ENCODE peak calls at places on chromosomes 4 and X, in four cellular contexts. T is H1, Q is GM12878, H is HCT116. N is an unnamed sample.

GRCh38 chr4:159117968-159118367 is 15.1 kb downstream of the RAPGEF2 start:
- DNase-seq in H (no peak), Q (no peak), T (no peak), N (no peak)

GRCh38 chr4:80156410-80156809 is 40.9 kb upstream of the PRDM8 start:
- DNase-seq in H (no peak), Q (no peak), T (no peak), N (no peak)

GRCh38 chr4:4384837-4385236 is 2.1 kb upstream of the NSG1 start:
- DNase-seq in T (peak), H (peak), Q (no peak), N (peak)

GRCh38 chr4:153792007-153792892 is 3.4 kb upstream of the SFRP2 start:
- DNase-seq in H (no peak), Q (no peak), T (peak), N (no peak)

GRCh38 chr4:181601118-181601517 is 642.1 kb upstream of the TENM3 start:
- DNase-seq in T (no peak), H (no peak), Q (no peak), N (no peak)

GRCh38 chr4:173998471-173999144 is 284.9 kb downstream of the FBXO8 start:
- DNase-seq in Q (no peak), H (no peak), T (no peak), N (no peak)

GRCh38 chr4:82123934-82124333 is 249.9 kb downstream of the HNRNPD start:
- DNase-seq in T (peak), H (no peak), Q (no peak), N (no peak)

GRCh38 chr4:112343330-112343729 is 46.2 kb downstream of the ALPK1 start:
- DNase-seq in H (no peak), T (no peak), Q (no peak), N (no peak)

GRCh38 chr4:1105662-1106061 is 7.7 kb downstream of the RNF212 start:
- DNase-seq in Q (no peak), H (no peak), T (no peak), N (no peak)

GRCh38 chrX:63657821-63658220 is 127.2 kb downstream of the ARHGEF9 start:
- DNase-seq in T (peak), H (peak), Q (no peak), N (no peak)

GRCh38 chr4:85995361-85995760 is 364.5 kb downstream of the MAPK10 start:
- DNase-seq in Q (no peak), H (no peak), T (no peak), N (no peak)

GRCh38 chr4:33780952-33781655 is 2463.2 kb downstream of the ARAP2 start:
- DNase-seq in T (no peak), Q (no peak), H (peak), N (no peak)

GRCh38 chr4:99945718-99946345 is 586 bp downstream of the DNAJB14 start:
- DNase-seq in Q (no peak), H (no peak), T (no peak), N (peak)

GRCh38 chrX:7270018-7270417 is 122.1 kb upstream of the PUDP start:
- DNase-seq in Q (no peak), H (no peak), T (no peak), N (no peak)
- TF ChIP-seq JUND in Q (no peak), H (no peak), T (no peak), N (no peak)

GRCh38 chr4:53840643-53841042 is 223.8 kb downstream of the CHIC2 start:
- DNase-seq in H (no peak), T (no peak), Q (no peak), N (no peak)
- TF ChIP-seq JUND in H (no peak), T (no peak), Q (no peak), N (no peak)

DNA sequence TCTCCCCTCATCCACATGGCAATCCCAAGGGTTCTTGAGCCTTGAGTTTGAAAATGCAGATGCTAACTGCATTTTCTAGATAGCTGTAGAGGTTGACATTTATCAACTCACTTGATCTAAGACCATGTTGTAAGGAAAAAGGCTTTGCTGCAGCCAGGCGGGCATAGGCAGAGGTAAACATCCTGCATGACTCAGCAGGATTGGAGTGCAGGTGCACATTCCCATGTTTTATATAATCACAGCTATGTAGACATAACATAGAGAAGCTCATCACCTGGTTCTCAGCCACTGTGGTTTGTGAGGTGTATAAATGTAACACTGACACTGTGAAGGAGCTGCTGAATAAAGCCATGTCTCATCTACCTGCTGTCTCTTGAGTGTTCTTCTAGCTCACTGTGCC is 62.3 kb upstream of the PDE5A start:
- DNase-seq in H (peak), T (no peak), Q (no peak), N (no peak)
- TF ChIP-seq JUND in H (no peak), T (no peak), Q (no peak), N (no peak)

GRCh38 chr4:42397635-42398447 is 553 bp downstream of the SHISA3 start:
- DNase-seq in T (no peak), H (no peak), Q (no peak), N (no peak)
- TF ChIP-seq JUND in T (no peak), H (no peak), Q (no peak), N (no peak)

GRCh38 chr4:119748853-119749252 is 120.2 kb upstream of the PDE5A start:
- DNase-seq in H (no peak), Q (no peak), T (no peak), N (no peak)
- TF ChIP-seq JUND in H (no peak), Q (no peak), T (no peak), N (no peak)

GRCh38 chr4:150235795-150236385 is 157.6 kb downstream of the DCLK2 start:
- DNase-seq in H (no peak), T (no peak), Q (no peak), N (no peak)
- TF ChIP-seq JUND in H (no peak), T (no peak), Q (no peak), N (no peak)

N was measured in T47D.